ENCODE peak calls at places on chromosomes 7 and 10, in four cellular contexts. U is heart right ventricle, V is mesendoderm, W is tibial artery. E is an unnamed sample.

GRCh38 chr7:29146888-29147609 is 712 bp upstream of the CPVL start:
- DNase-seq in U (peak; percentile 23), V (peak; percentile 39), W (no peak), E (no peak)

GRCh38 chr7:82413237-82413636 is 30.3 kb downstream of the CACNA2D1 start:
- DNase-seq in U (no peak), V (peak; percentile 33), W (no peak), E (no peak)

GRCh38 chr10:76333801-76334200 is 902.4 kb downstream of the LRMDA start:
- DNase-seq in U (no peak), V (no peak), W (no peak), E (no peak)

GRCh38 chr10:62562795-62563194 is 188.6 kb downstream of the ZNF365 start:
- DNase-seq in U (no peak), V (no peak), W (no peak), E (no peak)

GRCh38 chr10:89644691-89644966 is 413 bp downstream of the PANK1 start:
- DNase-seq in U (no peak), V (no peak), W (no peak), E (no peak)

GRCh38 chr7:7639847-7640220 is 718 bp upstream of the UMAD1 start:
- DNase-seq in U (no peak), V (no peak), W (no peak), E (no peak)

GRCh38 chr7:3493499-3493898 is 192.4 kb downstream of the SDK1 start:
- DNase-seq in U (no peak), V (peak; percentile 69), W (no peak), E (no peak)

GRCh38 chr7:47783456-47784240 is 164.6 kb downstream of the PKD1L1 start:
- DNase-seq in U (no peak), V (peak; percentile 55), W (peak; percentile 46), E (peak; percentile 86)

GRCh38 chr7:102993532-102994029 is 80.8 kb downstream of the LRRC17 start:
- DNase-seq in U (no peak), V (no peak), W (no peak), E (no peak)

GRCh38 chr7:156903232-156903909 is 10.4 kb upstream of the LMBR1 start:
- DNase-seq in U (peak; percentile 24), V (no peak), W (no peak), E (no peak)

GRCh38 chr7:151136515-151136908 is 31.0 kb downstream of the GBX1 start:
- DNase-seq in U (no peak), V (no peak), W (no peak), E (no peak)

GRCh38 chr7:40232242-40232929 is 97.6 kb downstream of the SUGCT start:
- DNase-seq in U (no peak), V (peak; percentile 42), W (no peak), E (peak; percentile 46)

GRCh38 chr10:67550042-67550441 is 146.0 kb downstream of the CTNNA3 start:
- DNase-seq in U (no peak), V (no peak), W (no peak), E (no peak)

GRCh38 chr7:118153551-118154177 is 30.3 kb upstream of the LSM8 start:
- DNase-seq in U (no peak), V (peak; percentile 58), W (no peak), E (no peak)

GRCh38 chr10:69874464-69874863 is 72.8 kb downstream of the COL13A1 start:
- DNase-seq in U (no peak), V (no peak), W (no peak), E (no peak)

GRCh38 chr7:123004931-123005330 is 9.4 kb upstream of the TAS2R16 start:
- DNase-seq in U (no peak), V (no peak), W (no peak), E (no peak)

GRCh38 chr7:156533964-156534363 is 106.6 kb upstream of the RNF32 start:
- DNase-seq in U (no peak), V (no peak), W (no peak), E (no peak)

GRCh38 chr10:21509391-21510217 is 15.9 kb downstream of the SKIDA1 start:
- DNase-seq in U (no peak), V (peak; percentile 89), W (no peak), E (no peak)

GRCh38 chr10:129690248-129691070 is 223.4 kb downstream of the MGMT start:
- DNase-seq in U (no peak), V (no peak), W (no peak), E (no peak)
- H3K27ac ChIP-seq in U (no peak overlapping the region), V (no peak overlapping the region), W (peak overlapping the region; percentile 58), E (peak overlapping the region; percentile 34)

GRCh38 chr7:41942468-41943097 is 239.7 kb upstream of the INHBA start:
- DNase-seq in U (no peak), V (no peak), W (no peak), E (no peak)
- H3K4me3 ChIP-seq in U (no peak overlapping the region), V (no peak overlapping the region), W (peak overlapping the region; percentile 42), E (peak overlapping the region; percentile 57)

GRCh38 chr7:22731781-22732180 is 4.8 kb downstream of the IL6 start:
- DNase-seq in U (no peak), V (no peak), W (no peak), E (no peak)
- H3K27ac ChIP-seq in U (no peak overlapping the region), V (no peak overlapping the region), W (no peak overlapping the region), E (no peak overlapping the region)

DNA sequence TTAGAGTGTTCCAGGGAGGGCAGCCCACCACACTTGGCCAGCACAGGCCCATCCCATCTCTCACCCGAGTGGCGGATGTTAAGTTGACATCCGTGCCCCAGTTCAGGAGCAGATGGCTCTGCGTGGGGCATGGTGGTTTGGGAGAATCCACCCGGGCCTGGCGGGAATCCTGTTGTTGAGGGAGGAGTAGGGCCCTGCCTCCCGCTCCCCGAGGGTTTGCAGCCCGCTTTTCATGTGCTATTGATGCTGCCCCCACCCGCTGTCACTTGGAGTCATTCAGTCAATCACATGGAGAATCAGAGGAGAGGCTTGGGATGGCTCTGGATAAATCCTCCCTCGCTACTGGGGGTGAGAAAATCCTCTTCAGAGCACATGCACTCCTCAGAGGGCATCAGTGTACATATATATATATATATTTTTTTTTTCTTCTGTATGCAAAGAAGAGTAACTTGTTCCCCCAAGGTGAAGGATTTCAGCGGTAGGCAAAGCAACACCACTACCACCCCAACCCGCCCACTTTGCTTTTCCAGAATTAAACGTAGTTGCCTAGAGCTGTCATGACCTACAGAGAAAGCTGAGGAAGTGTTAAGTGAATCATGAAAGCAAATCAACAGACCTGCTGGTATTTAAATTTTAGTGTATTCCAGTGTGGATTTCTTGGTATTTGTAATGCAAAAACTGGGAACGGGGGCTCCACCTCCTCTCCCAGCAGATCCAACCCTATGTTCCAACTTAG is 450.7 kb upstream of the GALNT17 start:
- DNase-seq in U (no peak), V (peak; percentile 58), W (no peak), E (no peak)
- H3K4me3 ChIP-seq in U (no peak overlapping the region), V (no peak overlapping the region), W (no peak overlapping the region), E (no peak overlapping the region)

GRCh38 chr10:86585726-86586048 is 64.1 kb upstream of the WAPL start:
- DNase-seq in U (no peak), V (no peak), W (no peak), E (no peak)

GRCh38 chr10:86583983-86584382 is 62.4 kb upstream of the WAPL start:
- DNase-seq in U (no peak), V (peak; percentile 63), W (no peak), E (peak; percentile 34)

GRCh38 chr10:86580549-86580886 is 58.9 kb upstream of the WAPL start:
- DNase-seq in U (no peak), V (no peak), W (no peak), E (no peak)

GRCh38 chr10:86586516-86586915 is 64.9 kb upstream of the WAPL start:
- DNase-seq in U (no peak), V (no peak), W (no peak), E (peak; percentile 41)

GRCh38 chr10:86585037-86585725 is 63.6 kb upstream of the WAPL start:
- DNase-seq in U (peak; percentile 68), V (peak; percentile 82), W (peak; percentile 42), E (no peak)
- H3K27ac ChIP-seq in U (no peak overlapping the region), V (no peak overlapping the region), W (no peak overlapping the region), E (no peak overlapping the region)

GRCh38 chr10:5259952-5260578 is 63.4 kb downstream of the AKR1C4 start:
- DNase-seq in U (no peak), V (no peak), W (no peak), E (no peak)
- H3K4me3 ChIP-seq in U (no peak overlapping the region), V (no peak overlapping the region), W (no peak overlapping the region), E (no peak overlapping the region)

DNA sequence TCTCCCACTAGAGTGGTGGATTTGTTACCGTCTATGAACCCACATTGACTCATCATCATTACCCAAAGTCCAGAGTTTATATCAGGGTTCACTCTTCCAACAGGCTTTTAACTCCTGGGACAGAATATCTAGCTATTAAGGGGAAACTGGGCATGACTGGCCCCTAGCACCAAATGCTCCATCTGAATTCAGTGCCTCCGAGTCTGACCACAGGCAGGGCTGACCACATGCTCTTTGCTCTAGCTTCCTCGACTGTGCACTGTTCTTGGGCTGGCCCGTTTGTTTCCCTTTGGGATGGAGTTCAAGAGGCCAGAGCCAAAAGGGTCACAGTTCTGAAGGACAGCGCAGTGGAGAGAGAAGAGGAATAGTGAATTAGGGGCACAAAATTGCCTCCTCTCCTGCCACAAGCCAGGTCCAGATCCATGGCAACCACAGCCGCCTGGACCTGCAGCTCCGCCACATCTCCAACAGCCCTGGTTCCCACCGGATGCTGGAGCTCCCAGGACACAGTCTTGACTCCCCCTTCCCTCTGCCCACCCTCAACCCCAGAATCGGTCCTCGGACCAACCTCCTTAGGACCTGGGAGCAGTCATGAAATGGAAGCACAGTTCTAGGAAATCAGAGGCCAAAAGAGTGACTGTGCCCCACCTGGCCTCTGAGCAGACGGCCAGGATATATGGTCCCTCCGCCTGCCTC is 16.2 kb downstream of the CAMK2G start:
- DNase-seq in U (no peak), V (no peak), W (no peak), E (no peak)
- H3K27ac ChIP-seq in U (no peak overlapping the region), V (no peak overlapping the region), W (peak overlapping the region; percentile 88), E (peak overlapping the region; percentile 94)

GRCh38 chr10:1462521-1462920 is 274.8 kb downstream of the ADARB2 start:
- DNase-seq in U (no peak), V (no peak), W (no peak), E (no peak)
- H3K4me3 ChIP-seq in U (no peak overlapping the region), V (no peak overlapping the region), W (no peak overlapping the region), E (no peak overlapping the region)

GRCh38 chr10:117609095-117609821 is 66.7 kb downstream of the EMX2 start:
- DNase-seq in U (peak; percentile 23), V (no peak), W (peak; percentile 51), E (no peak)
- H3K27ac ChIP-seq in U (no peak overlapping the region), V (no peak overlapping the region), W (peak overlapping the region; percentile 53), E (no peak overlapping the region)

GRCh38 chr10:73379064-73379748 is 20.5 kb upstream of the CFAP70 start:
- DNase-seq in U (no peak), V (no peak), W (no peak), E (no peak)
- H3K4me3 ChIP-seq in U (no peak overlapping the region), V (no peak overlapping the region), W (no peak overlapping the region), E (no peak overlapping the region)